ENCODE peak calls at places on chromosomes 5 and 9, in four cellular contexts. Q, B, Y and P are unnamed samples.

GRCh38 chr5:171601266-171601881 is 181.9 kb downstream of the FGF18 start:
- DNase-seq in Q (no peak), B (no peak), Y (no peak), P (no peak)

GRCh38 chr5:109826426-109826825 is 136.7 kb downstream of the MAN2A1 start:
- DNase-seq in Q (peak), B (peak), Y (no peak), P (no peak)

GRCh38 chr9:123335227-123335985 is 20.6 kb upstream of the CRB2 start:
- DNase-seq in Q (no peak), B (peak), Y (peak), P (no peak)

GRCh38 chr9:98375138-98375726 is 119.8 kb upstream of the TBC1D2 start:
- DNase-seq in Q (peak), B (peak), Y (no peak), P (no peak)

GRCh38 chr5:110371011-110371724 is 355.3 kb downstream of the TMEM232 start:
- DNase-seq in Q (no peak), B (no peak), Y (no peak), P (no peak)

GRCh38 chr9:131111854-131112311 is 13.5 kb upstream of the NUP214 start:
- DNase-seq in Q (no peak), B (no peak), Y (no peak), P (no peak)

GRCh38 chr5:35902032-35902681 is 36.3 kb downstream of the CAPSL start:
- DNase-seq in Q (no peak), B (peak), Y (no peak), P (no peak)

GRCh38 chr5:79772651-79773050 is 83.0 kb downstream of the CMYA5 start:
- DNase-seq in Q (no peak), B (no peak), Y (no peak), P (no peak)

GRCh38 chr5:119953474-119953873 is 324.1 kb downstream of the FAM170A start:
- DNase-seq in Q (no peak), B (no peak), Y (no peak), P (no peak)

GRCh38 chr5:657570-657969 is 35.6 kb downstream of the TPPP start:
- DNase-seq in Q (peak), B (peak), Y (no peak), P (no peak)

GRCh38 chr9:114505187-114506081 is at the start of gene WHRN:
- DNase-seq in Q (peak), B (peak), Y (peak), P (peak)

GRCh38 chr5:166117062-166117743 is 2174.2 kb upstream of the WWC1 start:
- DNase-seq in Q (no peak), B (no peak), Y (no peak), P (no peak)

GRCh38 chr5:93583525-93583798 is 440 bp downstream of the NR2F1 start:
- DNase-seq in Q (peak), B (peak), Y (no peak), P (no peak)

GRCh38 chr5:40041452-40041851 is 616.7 kb upstream of the DAB2 start:
- DNase-seq in Q (peak), B (no peak), Y (no peak), P (no peak)

GRCh38 chr9:91496351-91496750 is 72.7 kb upstream of the NFIL3 start:
- DNase-seq in Q (no peak), B (no peak), Y (no peak), P (no peak)

GRCh38 chr9:27771803-27772545 is 198.7 kb upstream of the C9orf72 start:
- DNase-seq in Q (peak), B (no peak), Y (no peak), P (no peak)

DNA sequence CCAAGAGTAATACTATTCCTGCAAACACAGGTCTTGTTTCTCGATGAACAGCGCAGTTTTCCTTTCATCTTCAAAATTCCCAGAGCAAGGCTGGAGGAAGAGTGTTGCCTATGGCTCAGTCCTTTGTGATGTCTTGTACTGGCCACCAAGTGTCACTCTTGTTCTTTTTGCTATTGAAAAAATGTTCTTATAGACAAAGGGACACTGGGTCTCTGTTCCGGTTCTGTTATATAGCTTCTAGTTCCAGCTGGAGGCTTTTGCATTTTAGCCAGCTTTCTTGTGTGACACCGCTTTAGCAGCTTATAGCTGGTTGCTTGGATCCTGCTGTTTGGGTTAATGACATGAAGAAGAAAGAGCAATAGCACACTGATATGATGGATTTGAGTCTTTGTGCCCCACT is 343.7 kb upstream of the KCNN2 start:
- DNase-seq in Q (no peak), B (peak), Y (no peak), P (no peak)
- TF ChIP-seq CTCF in Q (peak), B (peak), Y (peak), P (no peak)

DNA sequence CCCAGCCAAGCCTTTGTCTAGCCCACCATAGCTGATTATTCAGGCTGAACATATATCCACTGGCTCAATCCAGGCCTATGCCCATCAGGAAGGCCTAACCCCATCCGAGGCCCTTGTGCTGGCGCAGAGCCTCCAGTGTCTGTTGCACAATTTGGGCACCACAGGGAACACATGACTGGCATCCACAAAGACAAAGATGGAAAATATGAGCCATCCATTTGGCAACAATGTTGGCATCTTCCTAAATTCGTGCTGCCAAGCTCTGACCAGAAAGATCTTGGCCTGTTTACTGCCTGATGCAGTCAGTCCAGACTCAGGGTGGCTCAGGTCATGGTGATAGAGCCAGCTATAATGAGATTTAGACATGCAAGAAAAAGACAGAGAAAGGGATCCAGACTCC is 233.8 kb downstream of the PIK3R1 start:
- DNase-seq in Q (no peak), B (no peak), Y (no peak), P (no peak)
- TF ChIP-seq CTCF in Q (no peak), B (no peak), Y (no peak), P (no peak)

GRCh38 chr9:105539452-105539851 is 18.5 kb upstream of the FKTN start:
- DNase-seq in Q (peak), B (no peak), Y (no peak), P (no peak)
- TF ChIP-seq CTCF in Q (peak), B (no peak), Y (no peak), P (no peak)

GRCh38 chr9:38068616-38068865 is 486 bp downstream of the SHB start:
- DNase-seq in Q (peak), B (peak), Y (peak), P (no peak)
- TF ChIP-seq CTCF in Q (no peak), B (peak), Y (no peak), P (no peak)

GRCh38 chr5:4544049-4544675 is 596.0 kb upstream of the ADAMTS16 start:
- DNase-seq in Q (no peak), B (no peak), Y (no peak), P (no peak)

GRCh38 chr5:4542145-4542778 is 597.9 kb upstream of the ADAMTS16 start:
- DNase-seq in Q (no peak), B (no peak), Y (no peak), P (no peak)

GRCh38 chr5:4541334-4541733 is 598.8 kb upstream of the ADAMTS16 start:
- DNase-seq in Q (no peak), B (no peak), Y (no peak), P (no peak)

GRCh38 chr5:4537489-4537888 is 602.6 kb upstream of the ADAMTS16 start:
- DNase-seq in Q (no peak), B (no peak), Y (no peak), P (no peak)

DNA sequence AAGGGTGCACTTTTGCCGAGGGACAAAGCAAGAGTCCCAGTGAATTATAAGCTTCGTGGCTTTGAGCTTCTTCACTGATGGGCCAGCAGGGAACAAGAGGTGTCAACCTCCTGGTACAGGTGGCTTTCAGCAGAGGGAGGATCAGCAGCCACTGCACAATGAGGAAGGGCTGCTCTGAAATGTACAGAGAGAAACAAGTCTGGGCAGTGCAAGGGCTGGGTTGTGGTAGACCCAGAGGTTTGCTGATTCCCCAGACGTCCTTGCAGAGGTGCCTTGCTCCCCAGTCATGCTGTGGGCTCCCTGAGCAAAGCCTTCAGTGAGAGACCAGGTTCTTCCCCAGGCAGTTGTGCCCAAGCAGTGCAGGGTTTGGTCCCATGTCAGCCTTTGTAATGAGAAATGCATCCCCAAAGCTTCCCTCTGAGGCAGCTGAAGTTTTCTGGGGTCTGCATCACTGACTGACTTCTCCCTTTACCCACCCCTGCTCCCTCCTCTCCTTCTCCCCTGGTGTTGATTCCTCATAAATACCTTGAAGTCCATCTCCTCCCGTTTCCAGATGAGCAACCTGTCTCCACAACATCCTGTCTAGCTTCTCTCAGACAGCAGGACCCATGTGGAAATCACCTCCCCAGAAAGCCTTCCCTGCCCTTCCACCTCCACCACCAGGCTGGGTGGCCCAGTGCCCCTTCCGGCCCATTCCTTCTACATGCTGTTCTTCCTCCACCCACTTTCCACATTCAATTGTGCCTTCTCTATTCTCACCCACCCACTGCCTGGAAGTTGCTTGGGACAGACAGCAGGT is 599.6 kb upstream of the ADAMTS16 start:
- DNase-seq in Q (no peak), B (no peak), Y (no peak), P (no peak)
- TF ChIP-seq CTCF in Q (no peak), B (no peak), Y (no peak), P (no peak)

GRCh38 chr9:127497656-127498290 is 46.5 kb downstream of the LRSAM1 start:
- DNase-seq in Q (no peak), B (no peak), Y (no peak), P (no peak)

GRCh38 chr9:127493592-127494303 is 42.4 kb downstream of the LRSAM1 start:
- DNase-seq in Q (no peak), B (no peak), Y (peak), P (no peak)

GRCh38 chr9:127494304-127494702 is 43.0 kb downstream of the LRSAM1 start:
- DNase-seq in Q (no peak), B (no peak), Y (peak), P (no peak)

GRCh38 chr9:127496974-127497373 is 45.7 kb downstream of the LRSAM1 start:
- DNase-seq in Q (no peak), B (no peak), Y (no peak), P (no peak)

GRCh38 chr9:127495884-127496555 is 44.7 kb downstream of the LRSAM1 start:
- DNase-seq in Q (no peak), B (no peak), Y (no peak), P (no peak)
- TF ChIP-seq CTCF in Q (peak), B (no peak), Y (no peak), P (no peak)